ENCODE peak calls at places on chromosomes 5 and 9, in ten cellular contexts. W is fibroblast of lung, T is astrocyte of the spinal cord, X is cardiac muscle cell, J is psoas muscle, S is DND-41, V is sigmoid colon, G is stomach, E is epithelial cell of esophagus, L is colonic mucosa. Q is an unnamed sample.
A peak's percentile ranks its signal among the peaks of the same experiment; 100 is the strongest.

GRCh38 chr5:24986326-24986725 is 341.5 kb upstream of the CDH10 start:
- DNase-seq in W (no peak), T (no peak), X (no peak), J (no peak), S (no peak), V (no peak), G (no peak), E (no peak), L (no peak), Q (no peak)

GRCh38 chr5:72166070-72166979 is 59.0 kb downstream of the MAP1B start:
- DNase-seq in W (peak; percentile 83), T (peak; percentile 93), X (peak; percentile 15), J (peak; percentile 32), S (no peak), V (peak; percentile 70), G (no peak), E (peak; percentile 97), L (no peak), Q (peak; percentile 89)

GRCh38 chr9:93577045-93577939 is 908 bp downstream of the PHF2 start:
- DNase-seq in W (no peak), T (no peak), X (peak; percentile 42), J (peak; percentile 67), S (peak; percentile 33), V (no peak), G (peak; percentile 31), E (peak; percentile 60), L (peak; percentile 56), Q (no peak)

GRCh38 chr9:13429271-13429670 is 149.8 kb upstream of the MPDZ start:
- DNase-seq in W (no peak), T (no peak), X (no peak), J (no peak), S (no peak), V (no peak), G (no peak), E (no peak), L (no peak), Q (no peak)

GRCh38 chr9:133321411-133321935 is 14.5 kb downstream of the SURF6 start:
- DNase-seq in W (no peak), T (no peak), X (no peak), J (no peak), S (no peak), V (peak; percentile 56), G (no peak), E (no peak), L (no peak), Q (no peak)

GRCh38 chr9:137422668-137423000 is 328 bp downstream of the EXD3 start:
- DNase-seq in W (peak; percentile 29), T (no peak), X (peak; percentile 64), J (no peak), S (no peak), V (peak; percentile 69), G (no peak), E (peak; percentile 50), L (peak; percentile 59), Q (peak; percentile 69)

GRCh38 chr5:167511-167910 is 23.8 kb upstream of the LRRC14B start:
- DNase-seq in W (no peak), T (no peak), X (no peak), J (no peak), S (no peak), V (peak; percentile 46), G (peak; percentile 58), E (no peak), L (no peak), Q (no peak)

GRCh38 chr5:133995903-133996563 is 8.7 kb downstream of the VDAC1 start:
- DNase-seq in W (no peak), T (no peak), X (no peak), J (peak; percentile 18), S (no peak), V (no peak), G (no peak), E (no peak), L (no peak), Q (no peak)

GRCh38 chr9:104553261-104553660 is 15.7 kb upstream of the OR13C8 start:
- DNase-seq in W (no peak), T (peak; percentile 4), X (no peak), J (no peak), S (no peak), V (no peak), G (no peak), E (no peak), L (no peak), Q (peak; percentile 35)

DNA sequence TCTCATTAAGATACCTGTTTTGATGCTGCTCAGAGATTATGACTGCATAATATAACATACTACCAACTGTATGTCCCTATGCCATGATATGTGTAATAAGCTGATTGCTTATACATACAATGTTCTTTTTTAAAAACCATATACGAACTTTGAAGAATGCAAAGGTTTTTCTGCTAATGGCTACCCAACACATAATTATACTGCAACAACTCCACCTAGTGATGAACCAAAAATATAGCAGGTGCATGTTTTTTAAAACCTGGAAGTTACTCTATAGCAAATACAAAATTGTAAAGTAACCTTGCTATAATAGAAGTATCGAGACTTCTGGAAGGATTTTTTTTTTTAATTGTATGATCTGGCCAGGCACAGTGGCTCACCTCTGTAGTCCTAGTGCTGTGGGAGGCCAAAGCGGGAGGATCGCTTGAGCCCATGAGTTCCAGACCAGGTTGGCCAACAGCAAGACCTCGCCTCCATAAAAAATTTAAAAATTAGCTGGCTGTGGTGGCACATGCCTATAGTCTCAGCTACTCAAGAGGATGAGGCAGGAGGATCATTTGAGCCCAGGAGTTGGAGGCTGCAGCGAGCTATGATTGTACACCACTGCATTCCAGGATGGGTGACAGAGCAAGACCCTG is 49.1 kb downstream of the HOMER1 start:
- DNase-seq in W (no peak), T (peak; percentile 36), X (peak; percentile 36), J (no peak), S (no peak), V (no peak), G (no peak), E (peak; percentile 45), L (no peak), Q (peak; percentile 56)
- TF ChIP-seq CTCF in W (peak; percentile 31), T (peak; percentile 56), X (peak; percentile 60), J (peak; percentile 61), S (peak; percentile 74), V (peak; percentile 54), G (peak; percentile 67), E (peak; percentile 48), L (peak; percentile 65), Q (peak; percentile 49)

DNA sequence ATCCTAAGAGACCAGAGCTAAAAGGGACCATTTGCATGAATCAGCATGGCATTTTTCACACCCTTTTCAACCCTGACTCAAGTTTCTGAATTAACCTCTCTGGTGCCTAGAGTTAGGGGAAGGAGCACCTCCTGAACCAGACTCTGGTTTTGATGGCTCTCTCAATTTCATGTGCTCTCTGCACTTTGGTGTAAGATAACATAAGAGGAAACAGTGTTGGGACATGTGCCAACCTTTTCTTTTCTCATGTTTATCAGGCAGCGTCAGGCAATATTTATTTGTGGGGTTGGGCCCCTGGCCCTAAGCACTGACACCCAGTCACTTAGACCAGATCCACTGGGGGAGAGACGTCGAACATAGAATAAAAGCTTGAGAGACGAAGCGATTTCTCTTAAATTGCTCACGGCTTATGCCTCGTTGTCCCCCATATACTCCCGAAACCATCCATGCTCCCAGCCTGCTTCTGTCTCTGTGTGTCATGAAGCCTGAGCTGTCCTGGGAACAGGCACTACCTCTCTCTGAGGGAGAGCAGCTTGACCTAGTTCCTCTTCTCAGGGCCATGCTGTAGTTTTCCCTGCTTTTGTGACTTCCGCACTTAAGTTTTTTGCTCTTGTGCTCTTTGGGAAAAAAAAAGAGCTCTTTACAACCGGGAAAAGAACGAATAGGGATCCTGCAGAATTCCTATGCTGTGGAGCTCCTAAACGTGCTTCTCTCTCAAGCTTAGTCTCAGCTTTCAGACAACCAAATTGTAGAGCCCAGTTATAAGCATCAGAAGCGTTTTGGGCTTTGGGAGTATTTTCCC is 195.7 kb downstream of the NR3C1 start:
- DNase-seq in W (no peak), T (no peak), X (no peak), J (no peak), S (no peak), V (no peak), G (no peak), E (no peak), L (no peak), Q (no peak)
- H3K4me3 ChIP-seq in W (no peak overlapping the region), T (no peak overlapping the region), X (no peak overlapping the region), J (no peak overlapping the region), S (no peak overlapping the region), V (no peak overlapping the region), G (no peak overlapping the region), E (no peak overlapping the region), L (no peak overlapping the region), Q (no peak overlapping the region)

DNA sequence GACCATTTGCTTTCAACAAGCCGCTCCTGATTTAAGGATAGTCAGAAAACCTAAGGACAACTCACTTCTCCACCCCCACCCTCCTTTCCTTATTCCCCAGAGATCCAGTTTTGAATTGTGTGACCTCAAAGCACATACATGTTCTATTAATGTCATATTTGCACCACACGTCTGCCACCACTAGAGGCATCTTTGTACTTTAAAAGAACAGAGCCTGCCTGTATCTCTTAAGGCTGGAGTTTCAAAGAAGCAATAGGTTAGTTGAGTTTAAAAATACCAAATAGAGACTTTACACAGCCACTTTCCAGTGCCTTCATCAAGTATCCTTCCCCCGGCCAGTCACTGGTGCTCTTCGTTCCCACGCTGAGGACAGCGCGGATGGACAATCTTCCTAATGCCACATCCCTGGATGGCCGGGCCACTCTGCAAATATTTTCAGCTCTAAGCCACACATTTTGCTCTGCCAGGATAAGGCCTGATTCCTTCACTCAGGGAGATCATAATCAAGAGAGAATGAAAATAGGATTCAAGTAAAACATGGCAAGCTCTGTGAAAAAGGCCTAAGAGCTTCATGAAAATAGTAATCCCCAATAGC is 146.3 kb downstream of the SNCAIP start:
- DNase-seq in W (no peak), T (no peak), X (peak; percentile 49), J (no peak), S (peak; percentile 13), V (no peak), G (no peak), E (peak; percentile 49), L (peak; percentile 24), Q (peak; percentile 22)
- TF ChIP-seq CTCF in W (peak; percentile 51), T (peak; percentile 55), X (peak; percentile 59), J (no peak), S (peak; percentile 73), V (no peak), G (peak; percentile 30), E (peak; percentile 67), L (peak; percentile 45), Q (peak; percentile 49)

DNA sequence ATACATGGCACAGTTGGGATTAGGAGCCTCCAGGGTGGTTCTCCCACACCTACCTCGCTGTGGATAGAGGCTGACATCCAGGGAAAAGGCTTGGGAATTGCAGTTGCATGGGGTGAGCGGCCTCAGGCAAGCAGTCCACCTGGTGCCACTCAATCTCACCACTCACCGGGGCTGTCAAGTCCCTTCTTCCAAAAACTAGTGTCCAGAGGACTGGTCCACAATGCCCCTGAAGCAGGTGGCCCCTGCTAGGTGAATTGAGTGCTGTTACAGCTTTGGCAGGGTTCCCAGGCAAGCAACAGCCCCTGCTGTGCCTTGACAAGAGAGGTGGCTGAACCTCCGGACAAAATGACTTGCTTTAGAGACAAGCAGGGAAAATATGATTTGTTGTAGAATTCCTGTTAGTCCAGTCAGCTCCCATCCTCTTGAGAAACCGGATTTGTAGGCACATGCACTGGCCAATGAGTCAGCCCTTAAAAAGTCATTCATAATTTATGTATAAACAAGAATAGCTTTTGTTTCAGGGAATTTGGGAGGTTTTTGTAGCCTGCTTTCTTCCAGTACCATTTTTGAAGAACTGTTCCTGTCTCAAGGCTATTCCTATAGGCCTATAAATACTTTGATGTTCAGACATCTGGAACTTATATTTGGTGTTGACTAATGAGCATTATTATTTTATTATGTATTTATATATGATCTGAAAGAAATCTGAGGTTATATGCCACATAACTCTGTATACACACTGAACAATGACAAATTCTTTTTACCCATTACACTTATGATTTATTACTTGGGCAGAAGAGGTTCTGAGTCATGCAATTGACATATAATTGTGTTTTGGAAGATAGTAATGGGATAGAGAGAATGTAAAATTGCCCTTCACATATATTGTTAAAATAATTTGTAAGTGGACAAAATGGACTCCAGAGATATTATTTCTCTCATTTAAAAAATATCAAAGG is 411.1 kb downstream of the ACTL7B start:
- DNase-seq in W (peak; percentile 97), T (peak; percentile 86), X (no peak), J (no peak), S (no peak), V (peak; percentile 62), G (no peak), E (peak; percentile 96), L (no peak), Q (peak; percentile 95)
- H3K4me3 ChIP-seq in W (peak overlapping the region; percentile 18), T (no peak overlapping the region), X (no peak overlapping the region), J (no peak overlapping the region), S (no peak overlapping the region), V (no peak overlapping the region), G (no peak overlapping the region), E (peak overlapping the region; percentile 54), L (no peak overlapping the region), Q (peak overlapping the region; percentile 47)